ENCODE peak calls at places on chromosomes 3 and 15, in six cellular contexts. Q is tibial nerve, Z is AG10803, U is mucosa of descending colon, R is HCT116, H is A549. M is an unnamed sample.

GRCh38 chr15:72237286-72238224 is 6.6 kb upstream of the PKM start:
- DNase-seq in U (peak), Q (peak), R (peak), Z (peak), H (peak), M (no peak)

GRCh38 chr15:58724471-58724870 is 25.0 kb downstream of the ADAM10 start:
- DNase-seq in U (no peak), R (no peak), Z (peak), Q (no peak), H (no peak), M (no peak)

GRCh38 chr3:46017720-46018119 is 9.6 kb downstream of the XCR1 start:
- DNase-seq in H (no peak), Z (peak), Q (no peak), U (no peak), R (no peak), M (no peak)

GRCh38 chr15:39586387-39587171 is 5.7 kb downstream of the THBS1 start:
- DNase-seq in H (no peak), R (no peak), Q (no peak), Z (peak), U (no peak), M (no peak)

GRCh38 chr3:177611781-177612389 is 414.6 kb upstream of the TBL1XR1 start:
- DNase-seq in R (no peak), Q (no peak), Z (no peak), H (no peak), U (no peak), M (no peak)

GRCh38 chr3:175005193-175005592 is 146.1 kb downstream of the NAALADL2 start:
- DNase-seq in H (no peak), R (no peak), Q (no peak), U (no peak), Z (no peak), M (peak)

GRCh38 chr3:151316267-151316991 is at the start of gene GPR87:
- DNase-seq in H (peak), R (peak), Q (no peak), Z (no peak), U (no peak), M (no peak)

GRCh38 chr3:156455839-156456238 is 99.1 kb downstream of the SSR3 start:
- DNase-seq in Q (no peak), H (peak), R (no peak), Z (no peak), U (no peak), M (no peak)

GRCh38 chr15:37135225-37135624 is 34.9 kb upstream of the MEIS2 start:
- DNase-seq in R (peak), Q (no peak), H (no peak), Z (no peak), U (no peak), M (no peak)

GRCh38 chr3:192303235-192303634 is 424.1 kb downstream of the FGF12 start:
- DNase-seq in Z (no peak), R (no peak), Q (no peak), U (no peak), H (no peak), M (peak)

GRCh38 chr15:62020576-62021160 is 39.6 kb downstream of the VPS13C start:
- DNase-seq in Z (no peak), Q (no peak), H (no peak), R (no peak), U (no peak), M (no peak)

GRCh38 chr3:145557405-145557804 is 603.6 kb downstream of the PLOD2 start:
- DNase-seq in U (no peak), Q (no peak), R (no peak), Z (no peak), H (peak), M (no peak)

GRCh38 chr3:134609821-134610454 is 40.9 kb downstream of the KY start:
- DNase-seq in R (no peak), Q (no peak), Z (no peak), U (no peak), H (no peak), M (no peak)

GRCh38 chr3:42749753-42750231 is 23.3 kb downstream of the CCDC13 start:
- DNase-seq in Z (peak), R (no peak), H (no peak), U (no peak), Q (no peak), M (no peak)

GRCh38 chr3:45412731-45413130 is 24.4 kb downstream of the LARS2 start:
- DNase-seq in Q (no peak), U (no peak), R (no peak), Z (no peak), H (no peak), M (no peak)

GRCh38 chr3:34676431-34676830 is 878.0 kb downstream of the PDCD6IP start:
- DNase-seq in H (no peak), U (no peak), Z (peak), Q (no peak), R (no peak), M (no peak)

GRCh38 chr15:17026633-17027032 is 3515.0 kb downstream of the GOLGA6L6 start:
- DNase-seq in H (no peak), R (no peak), Z (no peak), Q (no peak), U (no peak), M (no peak)

GRCh38 chr3:177057768-177058167 is 139.5 kb downstream of the TBL1XR1 start:
- DNase-seq in U (no peak), Q (no peak), Z (no peak), H (no peak), R (no peak), M (no peak)

GRCh38 chr15:35603298-35603697 is 57.3 kb upstream of the DPH6 start:
- DNase-seq in Z (no peak), R (no peak), H (no peak), U (no peak), Q (no peak), M (no peak)

GRCh38 chr3:174498638-174499037 is 360.5 kb upstream of the NAALADL2 start:
- DNase-seq in U (no peak), R (no peak), H (no peak), Q (no peak), Z (peak), M (no peak)

GRCh38 chr3:168364992-168365391 is 269.3 kb upstream of the GOLIM4 start:
- DNase-seq in H (no peak), Q (no peak), Z (no peak), R (no peak), U (no peak), M (no peak)

GRCh38 chr3:297585-297984 is 101.0 kb downstream of the CHL1 start:
- DNase-seq in R (no peak), Q (no peak), H (no peak), U (no peak), Z (no peak), M (no peak)

GRCh38 chr15:81274932-81275341 is 49.0 kb downstream of the STARD5 start:
- DNase-seq in U (peak), Q (peak), H (peak), R (peak), Z (peak), M (peak)

GRCh38 chr15:82660378-82660777 is 13.2 kb upstream of the CPEB1 start:
- DNase-seq in U (no peak), Z (no peak), R (no peak), Q (no peak), H (no peak), M (no peak)

GRCh38 chr3:188583476-188584161 is 429.7 kb downstream of the LPP start:
- DNase-seq in H (peak), Q (no peak), R (no peak), U (peak), Z (no peak), M (peak)

DNA sequence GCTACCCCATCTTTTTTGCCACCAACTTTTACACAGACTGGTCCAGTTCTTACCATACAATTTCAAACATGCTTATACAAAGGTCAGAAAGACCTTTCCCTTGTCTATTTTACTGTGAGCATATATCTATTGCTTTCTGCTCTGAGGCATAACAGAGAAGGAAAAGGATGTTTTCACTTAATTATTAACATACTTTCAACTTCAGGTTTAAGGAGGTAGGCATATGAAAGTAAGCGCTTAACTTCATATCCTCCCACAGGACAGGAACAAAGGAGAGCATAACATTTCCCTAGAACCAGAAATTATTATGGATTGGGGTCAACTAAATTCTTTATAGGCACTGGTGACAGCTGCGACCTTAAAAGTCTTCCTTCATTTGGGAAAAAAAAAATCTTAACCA is 1.1 kb downstream of the MYEF2 start:
- DNase-seq in U (no peak), R (no peak), Z (no peak), Q (no peak), H (no peak), M (no peak)
- H3K4me3 ChIP-seq in U (no peak), R (no peak), Z (peak), Q (peak), H (peak), M (peak)

DNA sequence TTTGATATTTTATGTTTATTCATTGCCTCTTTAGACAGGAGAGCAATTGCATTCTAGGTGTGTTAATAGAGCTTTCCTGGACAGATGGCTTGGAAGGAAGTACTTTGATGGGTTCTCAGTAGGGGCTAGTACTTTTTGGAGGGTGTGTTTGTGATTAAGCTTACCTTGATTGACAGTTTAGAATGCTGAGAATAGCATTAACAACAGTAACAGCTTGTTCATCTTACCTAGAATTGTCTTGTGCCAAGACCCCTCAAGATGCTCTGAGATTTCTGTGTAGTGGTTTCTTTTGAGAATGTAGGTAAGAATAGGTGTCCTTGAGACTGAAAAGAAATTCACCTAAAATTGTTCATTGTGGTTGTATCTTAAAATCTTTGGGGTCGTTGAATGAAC is 6.2 kb downstream of the USP3 start:
- DNase-seq in Q (no peak), H (no peak), U (no peak), Z (no peak), R (no peak), M (no peak)
- H3K4me3 ChIP-seq in Q (no peak), H (no peak), U (no peak), Z (no peak), R (no peak), M (no peak)

GRCh38 chr15:48946088-48946839 is 17.5 kb downstream of the SHC4 start:
- DNase-seq in Z (no peak), U (no peak), Q (no peak), R (no peak), H (peak), M (no peak)
- H3K4me3 ChIP-seq in Z (no peak), U (no peak), Q (no peak), R (no peak), H (no peak), M (no peak)

DNA sequence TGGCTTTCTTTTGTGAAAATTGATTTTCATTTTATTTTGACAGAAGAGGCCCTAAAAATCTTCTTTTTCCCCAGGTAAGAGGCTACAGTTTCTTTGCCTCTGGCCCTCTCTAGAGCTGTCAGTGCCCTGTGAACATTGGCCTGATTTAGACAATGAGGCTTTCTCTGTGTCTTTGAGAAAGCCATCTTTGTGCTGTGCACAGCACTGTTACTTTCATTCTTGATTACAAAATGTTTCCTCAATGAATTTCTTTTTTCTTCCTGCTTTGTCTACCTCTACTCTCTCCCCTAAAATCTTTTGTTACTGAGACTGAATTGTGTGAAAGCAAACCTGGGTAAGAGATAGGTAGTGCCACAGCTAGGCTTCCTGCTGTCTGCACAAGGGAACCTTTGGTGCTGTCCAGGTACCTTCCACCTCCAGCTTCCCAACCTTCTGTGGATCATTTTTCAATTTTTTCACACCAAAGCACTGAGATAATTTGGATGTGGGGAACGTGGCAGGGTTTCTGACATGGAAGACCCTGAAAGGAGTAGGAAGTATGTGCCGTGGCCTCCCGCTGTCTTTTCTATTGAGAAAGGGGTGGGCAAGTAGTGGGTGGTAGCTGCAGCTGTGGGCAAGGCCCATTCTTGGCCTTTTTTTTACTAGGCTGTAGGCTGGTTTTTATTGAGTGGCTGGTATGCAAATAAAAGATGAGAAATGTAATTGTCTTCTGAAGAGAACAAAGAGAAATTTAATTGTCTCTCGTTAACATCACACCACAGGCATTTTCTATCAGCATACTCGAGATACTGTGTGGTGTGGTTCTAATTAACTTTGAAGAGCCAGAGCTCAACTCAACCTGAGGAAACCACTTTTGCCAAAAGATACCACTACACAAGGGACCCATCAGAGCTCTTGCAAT is 21.0 kb downstream of the RAB8B start:
- DNase-seq in Q (no peak), Z (peak), R (no peak), H (no peak), U (no peak), M (no peak)
- H3K4me3 ChIP-seq in Q (peak), Z (no peak), R (no peak), H (no peak), U (no peak), M (no peak)

DNA sequence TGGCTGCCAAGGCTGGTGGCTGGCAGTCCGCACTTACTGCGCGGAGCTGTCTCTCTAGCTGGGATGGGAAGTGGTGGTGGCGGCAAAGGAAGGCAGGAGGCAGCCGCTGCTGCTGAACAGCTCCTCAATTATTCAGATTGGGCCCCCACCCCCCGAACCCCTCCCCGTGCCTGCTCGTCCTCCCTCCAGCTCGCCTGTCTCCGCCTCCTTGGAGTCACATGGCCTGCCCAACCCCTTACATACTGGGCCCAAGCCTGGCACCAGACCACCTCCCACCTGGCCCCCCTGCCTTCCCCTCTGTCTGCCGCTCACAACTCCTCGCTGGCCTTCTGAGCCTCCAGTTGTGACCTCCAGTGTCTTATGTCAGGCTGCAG is at the start of gene SLC7A14:
- DNase-seq in Q (no peak), R (no peak), U (no peak), H (no peak), Z (no peak), M (no peak)
- H3K4me3 ChIP-seq in Q (no peak), R (no peak), U (no peak), H (no peak), Z (peak), M (no peak)

GRCh38 chr15:76339302-76340197 is 3.0 kb downstream of the ISL2 start:
- DNase-seq in Z (no peak), Q (no peak), R (no peak), U (peak), H (no peak), M (no peak)
- H3K4me3 ChIP-seq in Z (peak), Q (peak), R (no peak), U (no peak), H (no peak), M (no peak)

GRCh38 chr15:85858586-85859375 is 64.1 kb upstream of the KLHL25 start:
- DNase-seq in H (peak), U (peak), R (peak), Q (no peak), Z (peak), M (peak)
- H3K4me3 ChIP-seq in H (peak), U (no peak), R (no peak), Q (no peak), Z (peak), M (no peak)

DNA sequence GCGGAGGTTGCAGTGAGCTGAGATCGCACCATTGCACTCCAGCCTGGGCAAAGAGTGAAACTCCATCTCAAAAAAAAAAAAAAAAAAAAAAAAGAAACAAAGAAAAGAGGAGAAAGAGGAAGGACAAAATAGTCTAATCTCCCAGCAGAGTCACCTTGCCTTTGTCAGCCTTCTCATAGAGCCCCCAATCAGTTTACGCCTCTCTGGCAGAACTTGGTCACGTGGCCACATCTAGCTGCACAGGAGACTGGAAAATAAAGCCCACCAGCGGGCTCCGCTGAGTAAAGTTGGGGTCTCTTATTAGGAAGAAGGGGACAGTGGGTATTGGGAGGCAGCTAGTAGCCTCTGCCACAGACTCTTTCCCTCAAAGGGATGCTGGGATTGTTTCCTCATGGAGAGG is 41.9 kb downstream of the USP13 start:
- DNase-seq in R (no peak), Z (no peak), Q (no peak), H (no peak), U (no peak), M (no peak)
- H3K4me3 ChIP-seq in R (no peak), Z (no peak), Q (no peak), H (no peak), U (no peak), M (no peak)

DNA sequence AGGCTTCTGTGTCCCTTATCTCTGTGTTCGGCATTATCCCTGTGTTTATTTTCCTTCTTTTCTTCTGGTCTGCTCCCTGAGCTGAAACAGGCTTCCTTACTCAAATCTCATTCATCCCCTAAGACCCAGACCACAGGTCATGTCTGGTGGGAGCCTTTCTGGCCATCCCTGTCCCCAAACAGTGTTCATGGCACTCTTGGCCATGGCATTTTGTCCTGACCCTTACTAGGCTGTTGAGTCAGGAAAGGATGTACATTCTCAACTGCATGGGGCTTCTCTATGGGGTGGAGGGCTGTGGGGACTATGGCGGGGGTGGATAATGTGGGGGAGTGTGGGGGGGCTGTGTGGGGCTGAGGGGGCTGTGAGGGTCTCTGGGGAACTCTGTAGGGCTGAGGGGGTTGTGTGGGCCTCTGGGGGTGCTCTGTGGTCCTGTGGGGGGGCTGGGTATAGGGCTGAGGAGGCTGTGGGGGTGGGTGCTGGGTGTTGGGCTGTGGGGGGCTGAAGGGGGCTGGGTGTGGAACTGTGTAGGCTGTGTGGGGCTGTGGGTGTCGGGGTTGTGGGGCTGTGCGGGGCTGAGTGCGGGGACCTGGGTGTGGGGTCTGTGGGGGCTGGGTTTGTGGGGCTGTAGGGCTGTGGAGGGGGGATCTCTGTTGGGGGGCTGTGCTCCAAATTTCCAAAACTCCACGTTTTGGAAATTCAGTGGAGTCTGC is 64.3 kb downstream of the KLF13 start:
- DNase-seq in H (no peak), Q (no peak), Z (no peak), R (no peak), U (peak), M (no peak)
- H3K4me3 ChIP-seq in H (peak), Q (peak), Z (no peak), R (no peak), U (no peak), M (no peak)

DNA sequence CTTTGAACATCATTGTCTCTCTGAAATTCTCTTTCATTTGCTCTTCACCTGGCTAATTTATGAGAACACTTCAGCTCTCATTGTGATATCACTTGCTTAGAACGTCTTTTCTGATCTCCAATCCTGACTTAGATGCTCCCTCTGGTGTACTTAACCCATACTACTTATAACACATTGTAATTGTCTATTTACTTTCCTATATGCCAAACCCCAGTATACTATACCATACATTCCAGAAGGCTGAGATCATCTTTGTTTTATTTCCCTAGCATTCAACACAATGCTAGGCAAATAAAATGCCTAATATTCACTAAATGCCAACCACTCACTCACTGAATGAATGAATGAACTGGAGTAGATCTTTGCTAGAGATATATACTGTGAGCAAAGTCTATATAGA is 27.0 kb upstream of the PEX5L start:
- DNase-seq in H (peak), R (no peak), U (no peak), Z (no peak), Q (no peak), M (peak)
- H3K4me3 ChIP-seq in H (no peak), R (no peak), U (no peak), Z (no peak), Q (no peak), M (no peak)

M was measured in LNCaP clone FGC.